ENCODE peak calls at places on chromosomes 13 and 19, in ten cellular contexts. J is colonic mucosa; P is body of pancreas; V is A549; W is breast epithelium; U is heart left ventricle; D is BE2C; B is CD4-positive, alpha-beta memory T cell; O is H1; M is dorsolateral prefrontal cortex. T is an unnamed sample.

GRCh38 chr19:3397266-3398022 is 31.1 kb downstream of the NFIC start:
- DNase-seq in J (peak), P (peak), V (peak), W (peak), U (no peak), D (no peak), B (no peak), O (peak), M (no peak), T (no peak)

GRCh38 chr13:42864952-42865634 is 83.7 kb downstream of the FAM216B start:
- DNase-seq in J (no peak), P (no peak), V (no peak), W (no peak), U (no peak), D (peak), B (no peak), O (no peak), M (no peak), T (no peak)

GRCh38 chr13:35470671-35471465 is 5.6 kb downstream of the MAB21L1 start:
- DNase-seq in J (peak), P (no peak), V (no peak), W (no peak), U (peak), D (peak), B (no peak), O (peak), M (no peak), T (peak)

GRCh38 chr13:75136151-75136550 is 345.8 kb downstream of the TBC1D4 start:
- DNase-seq in J (no peak), P (no peak), V (no peak), W (no peak), U (no peak), D (no peak), B (no peak), O (no peak), M (no peak), T (no peak)

GRCh38 chr19:33236696-33237390 is 11.2 kb upstream of the SLC7A10 start:
- DNase-seq in J (no peak), P (no peak), V (no peak), W (no peak), U (no peak), D (no peak), B (no peak), O (no peak), M (no peak), T (no peak)

GRCh38 chr13:97849305-97849704 is 104.2 kb upstream of the IPO5 start:
- DNase-seq in J (no peak), P (no peak), V (peak), W (no peak), U (no peak), D (no peak), B (no peak), O (no peak), M (no peak), T (peak)

GRCh38 chr19:41969196-41969595 is 10.1 kb upstream of the RABAC1 start:
- DNase-seq in J (no peak), P (no peak), V (no peak), W (no peak), U (no peak), D (no peak), B (no peak), O (no peak), M (no peak), T (no peak)

GRCh38 chr13:30872685-30873443 is 33.2 kb upstream of the MEDAG start:
- DNase-seq in J (no peak), P (no peak), V (no peak), W (peak), U (no peak), D (peak), B (no peak), O (no peak), M (no peak), T (peak)

GRCh38 chr13:75836441-75836840 is 200.3 kb downstream of the LMO7 start:
- DNase-seq in J (peak), P (peak), V (no peak), W (peak), U (no peak), D (no peak), B (no peak), O (no peak), M (no peak), T (no peak)

GRCh38 chr19:49057636-49058234 is at the start of gene CGB7:
- DNase-seq in J (peak), P (peak), V (peak), W (peak), U (peak), D (peak), B (peak), O (peak), M (no peak), T (peak)

GRCh38 chr13:74891610-74892009 is 590.4 kb downstream of the TBC1D4 start:
- DNase-seq in J (no peak), P (no peak), V (peak), W (no peak), U (no peak), D (no peak), B (no peak), O (no peak), M (no peak), T (no peak)

GRCh38 chr19:15372891-15373301 is 6.7 kb downstream of the AKAP8 start:
- DNase-seq in J (no peak), P (no peak), V (no peak), W (no peak), U (no peak), D (no peak), B (no peak), O (no peak), M (no peak), T (no peak)

GRCh38 chr19:17121736-17122293 is 46.2 kb downstream of the MYO9B start:
- DNase-seq in J (no peak), P (no peak), V (no peak), W (no peak), U (no peak), D (no peak), B (no peak), O (no peak), M (no peak), T (peak)

GRCh38 chr19:7904074-7905020 is 670 bp downstream of the MAP2K7 start:
- DNase-seq in J (peak), P (peak), V (no peak), W (peak), U (peak), D (peak), B (peak), O (no peak), M (no peak), T (no peak)

GRCh38 chr19:31354316-31354715 is 5.1 kb upstream of the TSHZ3 start:
- DNase-seq in J (no peak), P (no peak), V (no peak), W (no peak), U (no peak), D (no peak), B (no peak), O (peak), M (no peak), T (no peak)

GRCh38 chr13:76168661-76169060 is 532.5 kb downstream of the LMO7 start:
- DNase-seq in J (no peak), P (no peak), V (no peak), W (no peak), U (no peak), D (no peak), B (no peak), O (no peak), M (no peak), T (no peak)

GRCh38 chr13:29154390-29154789 is 334.3 kb downstream of the MTUS2 start:
- DNase-seq in J (no peak), P (no peak), V (no peak), W (no peak), U (no peak), D (no peak), B (no peak), O (no peak), M (no peak), T (peak)

GRCh38 chr19:18620311-18620710 is 7.6 kb downstream of the TMEM59L start:
- DNase-seq in J (no peak), P (no peak), V (no peak), W (no peak), U (no peak), D (no peak), B (no peak), O (no peak), M (no peak), T (no peak)

GRCh38 chr13:49977992-49978391 is 18.9 kb upstream of the TRIM13 start:
- DNase-seq in J (no peak), P (no peak), V (no peak), W (no peak), U (no peak), D (no peak), B (no peak), O (no peak), M (no peak), T (no peak)

DNA sequence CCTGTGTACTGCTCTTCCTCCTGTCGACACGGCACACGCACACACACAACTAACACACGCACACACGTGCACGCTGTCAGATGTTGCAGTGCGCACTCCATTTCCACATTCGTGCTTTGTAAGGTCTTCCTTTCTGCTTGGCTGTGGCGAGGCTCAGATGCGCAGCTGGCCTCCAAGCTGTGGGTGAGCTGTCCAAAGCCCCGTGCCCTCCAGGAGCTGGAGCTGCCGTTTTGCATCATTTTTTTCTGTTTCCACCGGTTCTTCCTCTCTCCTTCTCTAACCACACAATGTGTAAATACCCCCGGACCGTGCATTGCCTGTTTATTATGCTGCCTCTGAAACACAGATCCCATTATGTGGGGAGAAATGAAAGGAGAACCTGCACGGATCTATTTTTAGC is 137.4 kb downstream of the SOX1 start:
- DNase-seq in J (no peak), P (no peak), V (no peak), W (no peak), U (no peak), D (no peak), B (no peak), O (no peak), M (no peak), T (no peak)
- H3K4me3 ChIP-seq in J (no peak), P (no peak), V (no peak), W (peak), U (no peak), D (no peak), B (no peak), O (no peak), M (no peak), T (no peak)

DNA sequence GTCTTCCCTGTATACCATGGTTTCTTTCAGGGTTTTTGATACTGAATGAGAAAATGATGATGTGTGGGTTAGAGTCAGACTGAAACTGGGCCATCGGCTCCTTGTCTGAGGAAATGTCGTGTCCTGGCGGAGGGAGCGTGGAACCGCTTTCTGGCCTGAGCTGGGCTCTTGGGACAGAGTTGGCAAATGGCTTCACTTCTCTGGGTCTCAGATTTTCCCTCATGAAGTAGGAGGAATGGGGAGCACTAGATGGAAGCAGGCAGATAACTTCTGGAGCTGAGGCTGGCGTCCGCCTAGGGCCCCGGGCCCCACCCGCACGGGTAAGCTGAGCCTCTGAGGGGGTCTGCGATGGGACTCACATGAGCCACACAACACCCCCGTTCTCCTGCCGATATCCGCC is 133.3 kb upstream of the WASF3 start:
- DNase-seq in J (no peak), P (no peak), V (no peak), W (no peak), U (peak), D (no peak), B (no peak), O (no peak), M (no peak), T (no peak)
- H3K4me3 ChIP-seq in J (no peak), P (no peak), V (no peak), W (no peak), U (no peak), D (no peak), B (no peak), O (no peak), M (no peak), T (no peak)

GRCh38 chr13:100403675-100404074 is 184.9 kb downstream of the GGACT start:
- DNase-seq in J (no peak), P (no peak), V (no peak), W (no peak), U (no peak), D (no peak), B (no peak), O (no peak), M (no peak), T (no peak)

GRCh38 chr13:100409132-100409531 is 179.5 kb downstream of the GGACT start:
- DNase-seq in J (no peak), P (no peak), V (no peak), W (no peak), U (no peak), D (no peak), B (no peak), O (no peak), M (no peak), T (no peak)
- H3K4me3 ChIP-seq in J (no peak), P (no peak), V (no peak), W (no peak), U (no peak), D (no peak), B (no peak), O (no peak), M (no peak), T (no peak)

GRCh38 chr19:12265921-12266704 is 28.6 kb downstream of the ZNF44 start:
- DNase-seq in J (no peak), P (no peak), V (no peak), W (no peak), U (no peak), D (no peak), B (no peak), O (no peak), M (no peak), T (no peak)
- H3K4me3 ChIP-seq in J (no peak), P (no peak), V (no peak), W (no peak), U (no peak), D (no peak), B (no peak), O (no peak), M (no peak), T (no peak)

T was measured in AG10803.